ENCODE peak calls at places on chromosome 17, in ten cellular contexts. D is foreskin fibroblast, R is WERI-Rb-1, T is fibroblast of mammary gland, N is activated B cell treated with CpG ODN at 0.5 μM for 24 hours, W is lower leg skin, L is kidney epithelial cell, Q is Caco-2, Y is fibroblast of lung, V is GM20000. U is an unnamed sample.

GRCh38 chr17:68566145-68566738 is 34.9 kb downstream of the FAM20A start:
- DNase-seq in D (no peak), R (no peak), T (peak; percentile 53), N (no peak), W (no peak), L (no peak), Q (no peak), Y (peak; percentile 45), V (no peak), U (no peak)

GRCh38 chr17:81792675-81793615 is 11.0 kb upstream of the GCGR start:
- DNase-seq in D (no peak), R (no peak), T (no peak), N (no peak), W (no peak), L (no peak), Q (no peak), Y (no peak), V (no peak), U (no peak)

GRCh38 chr17:78665952-78666920 is 89.0 kb upstream of the DNAH17 start:
- DNase-seq in D (no peak), R (no peak), T (no peak), N (no peak), W (no peak), L (no peak), Q (peak; percentile 66), Y (no peak), V (peak; percentile 49), U (no peak)

GRCh38 chr17:75689441-75689873 is 22.3 kb downstream of the SAP30BP start:
- DNase-seq in D (no peak), R (no peak), T (no peak), N (peak; percentile 24), W (no peak), L (no peak), Q (no peak), Y (no peak), V (peak; percentile 49), U (no peak)

GRCh38 chr17:50642722-50643656 is 8.3 kb downstream of the ABCC3 start:
- DNase-seq in D (no peak), R (no peak), T (no peak), N (no peak), W (no peak), L (peak; percentile 39), Q (no peak), Y (no peak), V (no peak), U (no peak)

GRCh38 chr17:18120461-18121053 is 12.0 kb downstream of the MYO15A start:
- DNase-seq in D (no peak), R (no peak), T (no peak), N (no peak), W (no peak), L (no peak), Q (no peak), Y (no peak), V (no peak), U (no peak)

GRCh38 chr17:34980353-34980680 is at the start of gene LIG3:
- DNase-seq in D (peak; percentile 90), R (peak; percentile 96), T (peak; percentile 92), N (peak; percentile 94), W (peak; percentile 98), L (peak; percentile 65), Q (peak; percentile 95), Y (peak; percentile 93), V (peak; percentile 96), U (peak; percentile 73)

GRCh38 chr17:50627782-50628601 is 6.7 kb upstream of the ABCC3 start:
- DNase-seq in D (no peak), R (peak; percentile 97), T (no peak), N (no peak), W (no peak), L (no peak), Q (peak; percentile 98), Y (no peak), V (no peak), U (no peak)

GRCh38 chr17:77160032-77160876 is 19.5 kb downstream of the SEC14L1 start:
- DNase-seq in D (no peak), R (no peak), T (no peak), N (no peak), W (no peak), L (no peak), Q (no peak), Y (no peak), V (no peak), U (no peak)

GRCh38 chr17:65787503-65787902 is 226.1 kb upstream of the AXIN2 start:
- DNase-seq in D (no peak), R (no peak), T (no peak), N (no peak), W (no peak), L (no peak), Q (no peak), Y (no peak), V (no peak), U (no peak)

GRCh38 chr17:16442141-16442540 is 26.8 kb downstream of the TRPV2 start:
- DNase-seq in D (no peak), R (no peak), T (peak; percentile 62), N (no peak), W (no peak), L (no peak), Q (no peak), Y (peak; percentile 58), V (no peak), U (no peak)

GRCh38 chr17:17264430-17264829 is 16.6 kb downstream of the COPS3 start:
- DNase-seq in D (no peak), R (no peak), T (no peak), N (no peak), W (no peak), L (no peak), Q (no peak), Y (no peak), V (no peak), U (no peak)

GRCh38 chr17:62085511-62086408 is 20.7 kb upstream of the MED13 start:
- DNase-seq in D (peak; percentile 31), R (no peak), T (peak; percentile 92), N (no peak), W (no peak), L (no peak), Q (no peak), Y (no peak), V (no peak), U (no peak)

GRCh38 chr17:49351572-49352140 is 10.4 kb downstream of the ZNF652 start:
- DNase-seq in D (no peak), R (no peak), T (no peak), N (no peak), W (peak; percentile 36), L (no peak), Q (no peak), Y (no peak), V (no peak), U (no peak)
- TF ChIP-seq CTCF in D (no peak), R (no peak), T (no peak), N (no peak), W (no peak), L (no peak), Q (no peak), Y (no peak), V (no peak), U (no peak)

GRCh38 chr17:43324205-43324893 is 74.4 kb upstream of the ARL4D start:
- DNase-seq in D (no peak), R (no peak), T (no peak), N (no peak), W (peak; percentile 77), L (peak; percentile 43), Q (no peak), Y (no peak), V (peak; percentile 23), U (no peak)
- TF ChIP-seq CTCF in D (no peak), R (peak; percentile 31), T (no peak), N (no peak), W (no peak), L (peak; percentile 49), Q (no peak), Y (no peak), V (no peak), U (no peak)

DNA sequence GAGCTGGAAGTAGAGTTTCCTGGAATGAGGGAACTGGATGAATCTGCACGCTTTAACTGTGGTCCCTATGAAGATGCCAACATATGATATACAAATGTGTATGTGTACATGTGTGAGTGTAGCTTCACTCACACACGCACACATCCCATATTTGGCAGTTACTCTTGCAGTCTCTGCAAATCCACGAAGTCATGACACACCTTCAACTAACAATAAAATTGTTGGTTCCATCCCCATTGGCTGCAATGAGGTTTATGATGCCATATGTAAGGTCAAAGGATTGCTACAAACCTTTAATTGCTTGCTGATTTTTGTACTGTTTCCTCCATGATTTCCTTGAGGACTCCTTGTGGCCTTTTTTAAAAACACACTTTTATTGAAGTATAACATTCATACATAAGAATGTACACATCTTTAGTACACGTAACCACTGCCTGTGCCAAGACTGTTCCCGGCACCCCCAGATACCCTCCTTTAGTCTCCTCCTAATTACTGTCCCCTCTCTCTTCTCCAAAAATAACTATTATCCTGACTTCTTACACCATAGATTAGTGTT is 22.0 kb downstream of the MYO1D start:
- DNase-seq in D (no peak), R (no peak), T (no peak), N (no peak), W (no peak), L (no peak), Q (no peak), Y (no peak), V (no peak), U (no peak)
- TF ChIP-seq CTCF in D (no peak), R (no peak), T (peak; percentile 7), N (no peak), W (no peak), L (no peak), Q (peak; percentile 13), Y (no peak), V (no peak), U (no peak)

GRCh38 chr17:73099504-73099903 is 7.0 kb upstream of the SLC39A11 start:
- DNase-seq in D (no peak), R (no peak), T (no peak), N (no peak), W (peak; percentile 79), L (no peak), Q (no peak), Y (no peak), V (no peak), U (no peak)

GRCh38 chr17:73103661-73104335 is 11.3 kb upstream of the SLC39A11 start:
- DNase-seq in D (no peak), R (no peak), T (no peak), N (no peak), W (peak; percentile 21), L (no peak), Q (no peak), Y (peak; percentile 22), V (no peak), U (no peak)

GRCh38 chr17:73101031-73101430 is 8.5 kb upstream of the SLC39A11 start:
- DNase-seq in D (no peak), R (no peak), T (no peak), N (no peak), W (peak; percentile 84), L (no peak), Q (no peak), Y (no peak), V (no peak), U (no peak)

GRCh38 chr17:73098919-73099318 is 6.4 kb upstream of the SLC39A11 start:
- DNase-seq in D (no peak), R (no peak), T (no peak), N (no peak), W (peak; percentile 18), L (no peak), Q (no peak), Y (no peak), V (no peak), U (no peak)

DNA sequence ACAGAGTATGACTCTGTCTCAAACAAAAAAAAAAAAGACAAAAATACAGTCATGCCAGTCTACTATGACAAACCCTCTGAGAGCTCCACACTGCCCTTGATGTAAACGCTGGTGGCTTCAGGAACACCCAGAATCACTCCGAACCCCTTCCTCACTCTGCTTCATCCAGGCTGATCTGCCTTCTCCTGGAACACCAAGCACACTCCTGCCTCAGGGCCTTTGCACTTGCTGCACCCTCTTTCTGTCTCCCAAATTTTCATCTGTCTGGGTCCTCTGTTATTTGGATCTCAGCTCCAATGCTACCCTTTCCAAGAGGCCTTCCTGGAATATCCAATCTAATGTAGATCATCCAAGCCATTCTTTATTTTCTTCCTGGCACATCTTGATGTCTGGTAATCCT is 7.9 kb upstream of the SLC39A11 start:
- DNase-seq in D (no peak), R (no peak), T (no peak), N (no peak), W (no peak), L (no peak), Q (no peak), Y (no peak), V (no peak), U (no peak)
- TF ChIP-seq CTCF in D (no peak), R (no peak), T (no peak), N (no peak), W (no peak), L (no peak), Q (no peak), Y (no peak), V (no peak), U (no peak)